ENCODE peak calls at places on chromosomes 16 and 17, in ten cellular contexts. One of them, this sample, is unnamed.

GRCh38 chr16:31052131-31052530 is 18.8 kb downstream of the STX4 start:
- DNase-seq in mesendoderm: no peak
- DNase-seq in SK-MEL-5: peak; percentile 63
- DNase-seq in effector CD4-positive, alpha-beta T cell: no peak
- DNase-seq in activated T-helper 9 cell treated with anti-CD3 and anti-CD28 coated beads, Interleukin-2, amount 50 U/mL, for 16 hours: no peak
- DNase-seq in stimulated activated CD4-positive, alpha-beta T cell treated with anti-CD3 and anti-CD28 coated beads, Interleukin-4, amount 100 ng/mL, for 48 hours: no peak
- DNase-seq in ACHN: peak; percentile 97
- DNase-seq in progenitor cell of endocrine pancreas: no peak
- DNase-seq in MCF 10A: peak; percentile 89
- DNase-seq in COR-L47: no peak
- DNase-seq in this sample: no peak

GRCh38 chr17:43515641-43516040 is 30.5 kb downstream of the ETV4 start:
- DNase-seq in stimulated activated CD4-positive, alpha-beta T cell treated with anti-CD3 and anti-CD28 coated beads, Interleukin-4, amount 100 ng/mL, for 48 hours: no peak
- DNase-seq in COR-L47: no peak
- DNase-seq in mesendoderm: no peak
- DNase-seq in MCF 10A: no peak
- DNase-seq in effector CD4-positive, alpha-beta T cell: no peak
- DNase-seq in SK-MEL-5: no peak
- DNase-seq in ACHN: no peak
- DNase-seq in activated T-helper 9 cell treated with anti-CD3 and anti-CD28 coated beads, Interleukin-2, amount 50 U/mL, for 16 hours: no peak
- DNase-seq in progenitor cell of endocrine pancreas: no peak
- DNase-seq in this sample: no peak

GRCh38 chr16:30551781-30552180 is 6.4 kb downstream of the ZNF764 start:
- DNase-seq in COR-L47: no peak
- DNase-seq in ACHN: no peak
- DNase-seq in mesendoderm: peak; percentile 72
- DNase-seq in SK-MEL-5: no peak
- DNase-seq in progenitor cell of endocrine pancreas: no peak
- DNase-seq in stimulated activated CD4-positive, alpha-beta T cell treated with anti-CD3 and anti-CD28 coated beads, Interleukin-4, amount 100 ng/mL, for 48 hours: peak; percentile 46
- DNase-seq in effector CD4-positive, alpha-beta T cell: peak; percentile 66
- DNase-seq in MCF 10A: no peak
- DNase-seq in activated T-helper 9 cell treated with anti-CD3 and anti-CD28 coated beads, Interleukin-2, amount 50 U/mL, for 16 hours: peak; percentile 35
- DNase-seq in this sample: peak; percentile 66

GRCh38 chr17:82789806-82790205 is 37.9 kb downstream of the TBCD start:
- DNase-seq in effector CD4-positive, alpha-beta T cell: no peak
- DNase-seq in MCF 10A: no peak
- DNase-seq in SK-MEL-5: no peak
- DNase-seq in progenitor cell of endocrine pancreas: no peak
- DNase-seq in activated T-helper 9 cell treated with anti-CD3 and anti-CD28 coated beads, Interleukin-2, amount 50 U/mL, for 16 hours: no peak
- DNase-seq in stimulated activated CD4-positive, alpha-beta T cell treated with anti-CD3 and anti-CD28 coated beads, Interleukin-4, amount 100 ng/mL, for 48 hours: no peak
- DNase-seq in mesendoderm: no peak
- DNase-seq in ACHN: no peak
- DNase-seq in COR-L47: no peak
- DNase-seq in this sample: no peak

GRCh38 chr16:31441956-31442355 is 633 bp downstream of the ZNF843 start:
- DNase-seq in effector CD4-positive, alpha-beta T cell: no peak
- DNase-seq in ACHN: no peak
- DNase-seq in mesendoderm: no peak
- DNase-seq in COR-L47: no peak
- DNase-seq in activated T-helper 9 cell treated with anti-CD3 and anti-CD28 coated beads, Interleukin-2, amount 50 U/mL, for 16 hours: no peak
- DNase-seq in stimulated activated CD4-positive, alpha-beta T cell treated with anti-CD3 and anti-CD28 coated beads, Interleukin-4, amount 100 ng/mL, for 48 hours: no peak
- DNase-seq in SK-MEL-5: no peak
- DNase-seq in MCF 10A: no peak
- DNase-seq in progenitor cell of endocrine pancreas: no peak
- DNase-seq in this sample: no peak

GRCh38 chr17:80473701-80474100 is 2.7 kb downstream of the NPTX1 start:
- DNase-seq in progenitor cell of endocrine pancreas: no peak
- DNase-seq in ACHN: no peak
- DNase-seq in MCF 10A: no peak
- DNase-seq in mesendoderm: no peak
- DNase-seq in activated T-helper 9 cell treated with anti-CD3 and anti-CD28 coated beads, Interleukin-2, amount 50 U/mL, for 16 hours: no peak
- DNase-seq in COR-L47: no peak
- DNase-seq in stimulated activated CD4-positive, alpha-beta T cell treated with anti-CD3 and anti-CD28 coated beads, Interleukin-4, amount 100 ng/mL, for 48 hours: no peak
- DNase-seq in effector CD4-positive, alpha-beta T cell: no peak
- DNase-seq in SK-MEL-5: no peak
- DNase-seq in this sample: no peak

GRCh38 chr17:65896889-65897288 is 295.0 kb downstream of the CEP112 start:
- DNase-seq in mesendoderm: no peak
- DNase-seq in ACHN: no peak
- DNase-seq in progenitor cell of endocrine pancreas: no peak
- DNase-seq in COR-L47: peak; percentile 71
- DNase-seq in activated T-helper 9 cell treated with anti-CD3 and anti-CD28 coated beads, Interleukin-2, amount 50 U/mL, for 16 hours: no peak
- DNase-seq in SK-MEL-5: no peak
- DNase-seq in effector CD4-positive, alpha-beta T cell: no peak
- DNase-seq in MCF 10A: no peak
- DNase-seq in stimulated activated CD4-positive, alpha-beta T cell treated with anti-CD3 and anti-CD28 coated beads, Interleukin-4, amount 100 ng/mL, for 48 hours: no peak
- DNase-seq in this sample: no peak

GRCh38 chr17:75109407-75110236 is at the start of gene ARMC7:
- DNase-seq in effector CD4-positive, alpha-beta T cell: peak; percentile 85
- DNase-seq in progenitor cell of endocrine pancreas: peak; percentile 82
- DNase-seq in activated T-helper 9 cell treated with anti-CD3 and anti-CD28 coated beads, Interleukin-2, amount 50 U/mL, for 16 hours: peak; percentile 87
- DNase-seq in MCF 10A: peak; percentile 86
- DNase-seq in stimulated activated CD4-positive, alpha-beta T cell treated with anti-CD3 and anti-CD28 coated beads, Interleukin-4, amount 100 ng/mL, for 48 hours: peak; percentile 88
- DNase-seq in COR-L47: peak; percentile 79
- DNase-seq in ACHN: peak; percentile 89
- DNase-seq in SK-MEL-5: peak; percentile 89
- DNase-seq in mesendoderm: peak; percentile 89
- DNase-seq in this sample: peak; percentile 88

GRCh38 chr17:5413682-5414081 is 5.8 kb downstream of the NUP88 start:
- DNase-seq in ACHN: peak; percentile 86
- DNase-seq in activated T-helper 9 cell treated with anti-CD3 and anti-CD28 coated beads, Interleukin-2, amount 50 U/mL, for 16 hours: no peak
- DNase-seq in MCF 10A: peak; percentile 92
- DNase-seq in COR-L47: no peak
- DNase-seq in SK-MEL-5: no peak
- DNase-seq in stimulated activated CD4-positive, alpha-beta T cell treated with anti-CD3 and anti-CD28 coated beads, Interleukin-4, amount 100 ng/mL, for 48 hours: no peak
- DNase-seq in progenitor cell of endocrine pancreas: no peak
- DNase-seq in mesendoderm: peak; percentile 44
- DNase-seq in effector CD4-positive, alpha-beta T cell: no peak
- DNase-seq in this sample: no peak

GRCh38 chr17:44097110-44097810 is 26.2 kb downstream of the HDAC5 start:
- DNase-seq in activated T-helper 9 cell treated with anti-CD3 and anti-CD28 coated beads, Interleukin-2, amount 50 U/mL, for 16 hours: no peak
- DNase-seq in ACHN: peak; percentile 82
- DNase-seq in MCF 10A: no peak
- DNase-seq in progenitor cell of endocrine pancreas: no peak
- DNase-seq in mesendoderm: no peak
- DNase-seq in stimulated activated CD4-positive, alpha-beta T cell treated with anti-CD3 and anti-CD28 coated beads, Interleukin-4, amount 100 ng/mL, for 48 hours: no peak
- DNase-seq in COR-L47: no peak
- DNase-seq in effector CD4-positive, alpha-beta T cell: no peak
- DNase-seq in SK-MEL-5: no peak
- DNase-seq in this sample: no peak

GRCh38 chr16:396605-397004 is 394 bp upstream of the NME4 start:
- DNase-seq in activated T-helper 9 cell treated with anti-CD3 and anti-CD28 coated beads, Interleukin-2, amount 50 U/mL, for 16 hours: no peak
- DNase-seq in effector CD4-positive, alpha-beta T cell: no peak
- DNase-seq in SK-MEL-5: peak; percentile 69
- DNase-seq in MCF 10A: no peak
- DNase-seq in ACHN: peak; percentile 50
- DNase-seq in stimulated activated CD4-positive, alpha-beta T cell treated with anti-CD3 and anti-CD28 coated beads, Interleukin-4, amount 100 ng/mL, for 48 hours: no peak
- DNase-seq in mesendoderm: peak; percentile 80
- DNase-seq in COR-L47: no peak
- DNase-seq in progenitor cell of endocrine pancreas: no peak
- DNase-seq in this sample: no peak

GRCh38 chr17:81519284-81520020 is 6.9 kb upstream of the ACTG1 start:
- DNase-seq in stimulated activated CD4-positive, alpha-beta T cell treated with anti-CD3 and anti-CD28 coated beads, Interleukin-4, amount 100 ng/mL, for 48 hours: peak; percentile 44
- DNase-seq in activated T-helper 9 cell treated with anti-CD3 and anti-CD28 coated beads, Interleukin-2, amount 50 U/mL, for 16 hours: peak; percentile 58
- DNase-seq in progenitor cell of endocrine pancreas: peak; percentile 80
- DNase-seq in effector CD4-positive, alpha-beta T cell: peak; percentile 66
- DNase-seq in ACHN: peak; percentile 46
- DNase-seq in SK-MEL-5: no peak
- DNase-seq in COR-L47: peak; percentile 88
- DNase-seq in mesendoderm: peak; percentile 75
- DNase-seq in MCF 10A: peak; percentile 50
- DNase-seq in this sample: peak; percentile 71

GRCh38 chr17:57444632-57445031 is 188.3 kb downstream of the MSI2 start:
- DNase-seq in MCF 10A: no peak
- DNase-seq in effector CD4-positive, alpha-beta T cell: no peak
- DNase-seq in progenitor cell of endocrine pancreas: no peak
- DNase-seq in SK-MEL-5: no peak
- DNase-seq in activated T-helper 9 cell treated with anti-CD3 and anti-CD28 coated beads, Interleukin-2, amount 50 U/mL, for 16 hours: no peak
- DNase-seq in COR-L47: no peak
- DNase-seq in mesendoderm: peak; percentile 58
- DNase-seq in stimulated activated CD4-positive, alpha-beta T cell treated with anti-CD3 and anti-CD28 coated beads, Interleukin-4, amount 100 ng/mL, for 48 hours: no peak
- DNase-seq in ACHN: no peak
- DNase-seq in this sample: no peak

GRCh38 chr16:23434380-23434779 is 18.6 kb downstream of the COG7 start:
- DNase-seq in COR-L47: peak; percentile 44
- DNase-seq in activated T-helper 9 cell treated with anti-CD3 and anti-CD28 coated beads, Interleukin-2, amount 50 U/mL, for 16 hours: no peak
- DNase-seq in SK-MEL-5: peak; percentile 71
- DNase-seq in ACHN: peak; percentile 79
- DNase-seq in progenitor cell of endocrine pancreas: no peak
- DNase-seq in stimulated activated CD4-positive, alpha-beta T cell treated with anti-CD3 and anti-CD28 coated beads, Interleukin-4, amount 100 ng/mL, for 48 hours: no peak
- DNase-seq in mesendoderm: peak; percentile 70
- DNase-seq in effector CD4-positive, alpha-beta T cell: no peak
- DNase-seq in MCF 10A: peak; percentile 91
- DNase-seq in this sample: no peak

GRCh38 chr16:50516401-50516800 is 31.8 kb upstream of the NKD1 start:
- DNase-seq in ACHN: no peak
- DNase-seq in effector CD4-positive, alpha-beta T cell: no peak
- DNase-seq in COR-L47: no peak
- DNase-seq in progenitor cell of endocrine pancreas: no peak
- DNase-seq in SK-MEL-5: no peak
- DNase-seq in activated T-helper 9 cell treated with anti-CD3 and anti-CD28 coated beads, Interleukin-2, amount 50 U/mL, for 16 hours: no peak
- DNase-seq in mesendoderm: no peak
- DNase-seq in MCF 10A: no peak
- DNase-seq in stimulated activated CD4-positive, alpha-beta T cell treated with anti-CD3 and anti-CD28 coated beads, Interleukin-4, amount 100 ng/mL, for 48 hours: no peak
- DNase-seq in this sample: no peak

GRCh38 chr17:30477758-30478115 is 529 bp downstream of the GOSR1 start:
- DNase-seq in progenitor cell of endocrine pancreas: no peak
- DNase-seq in mesendoderm: peak; percentile 51
- DNase-seq in COR-L47: no peak
- DNase-seq in effector CD4-positive, alpha-beta T cell: peak; percentile 11
- DNase-seq in ACHN: peak; percentile 44
- DNase-seq in stimulated activated CD4-positive, alpha-beta T cell treated with anti-CD3 and anti-CD28 coated beads, Interleukin-4, amount 100 ng/mL, for 48 hours: no peak
- DNase-seq in activated T-helper 9 cell treated with anti-CD3 and anti-CD28 coated beads, Interleukin-2, amount 50 U/mL, for 16 hours: no peak
- DNase-seq in SK-MEL-5: peak; percentile 12
- DNase-seq in MCF 10A: no peak
- DNase-seq in this sample: no peak

GRCh38 chr16:17194190-17194780 is 276.5 kb downstream of the XYLT1 start:
- DNase-seq in effector CD4-positive, alpha-beta T cell: peak; percentile 48
- DNase-seq in progenitor cell of endocrine pancreas: peak; percentile 18
- DNase-seq in COR-L47: no peak
- DNase-seq in mesendoderm: peak; percentile 74
- DNase-seq in SK-MEL-5: peak; percentile 61
- DNase-seq in activated T-helper 9 cell treated with anti-CD3 and anti-CD28 coated beads, Interleukin-2, amount 50 U/mL, for 16 hours: peak; percentile 45
- DNase-seq in MCF 10A: no peak
- DNase-seq in ACHN: peak; percentile 20
- DNase-seq in stimulated activated CD4-positive, alpha-beta T cell treated with anti-CD3 and anti-CD28 coated beads, Interleukin-4, amount 100 ng/mL, for 48 hours: peak; percentile 65
- DNase-seq in this sample: peak; percentile 35

GRCh38 chr17:14356043-14356637 is 55.3 kb downstream of the HS3ST3B1 start:
- DNase-seq in MCF 10A: no peak
- DNase-seq in ACHN: no peak
- DNase-seq in progenitor cell of endocrine pancreas: no peak
- DNase-seq in effector CD4-positive, alpha-beta T cell: no peak
- DNase-seq in SK-MEL-5: no peak
- DNase-seq in stimulated activated CD4-positive, alpha-beta T cell treated with anti-CD3 and anti-CD28 coated beads, Interleukin-4, amount 100 ng/mL, for 48 hours: no peak
- DNase-seq in activated T-helper 9 cell treated with anti-CD3 and anti-CD28 coated beads, Interleukin-2, amount 50 U/mL, for 16 hours: no peak
- DNase-seq in COR-L47: no peak
- DNase-seq in mesendoderm: peak; percentile 47
- DNase-seq in this sample: no peak

GRCh38 chr16:77434022-77434364 is 841 bp downstream of the ADAMTS18 start:
- DNase-seq in MCF 10A: no peak
- DNase-seq in COR-L47: no peak
- DNase-seq in progenitor cell of endocrine pancreas: no peak
- DNase-seq in stimulated activated CD4-positive, alpha-beta T cell treated with anti-CD3 and anti-CD28 coated beads, Interleukin-4, amount 100 ng/mL, for 48 hours: no peak
- DNase-seq in SK-MEL-5: no peak
- DNase-seq in effector CD4-positive, alpha-beta T cell: no peak
- DNase-seq in ACHN: no peak
- DNase-seq in mesendoderm: no peak
- DNase-seq in activated T-helper 9 cell treated with anti-CD3 and anti-CD28 coated beads, Interleukin-2, amount 50 U/mL, for 16 hours: no peak
- DNase-seq in this sample: no peak